ENCODE peak calls at places on chromosomes 6 and 20, in five cellular contexts. One of them, this sample, is unnamed.

GRCh38 chr20:57429579-57430202 is 38.5 kb downstream of the RBM38 start:
- DNase-seq in heart left ventricle: no peak
- DNase-seq in fibroblast of pulmonary artery: no peak
- DNase-seq in effector memory CD4-positive, alpha-beta T cell: no peak
- DNase-seq in lower leg skin: no peak
- DNase-seq in this sample: no peak

GRCh38 chr6:113067612-113068262 is 720.6 kb downstream of the RFPL4B start:
- DNase-seq in heart left ventricle: no peak
- DNase-seq in effector memory CD4-positive, alpha-beta T cell: no peak
- DNase-seq in fibroblast of pulmonary artery: peak
- DNase-seq in lower leg skin: no peak
- DNase-seq in this sample: no peak

GRCh38 chr6:32190054-32190945 is at the start of gene PBX2:
- DNase-seq in heart left ventricle: peak
- DNase-seq in effector memory CD4-positive, alpha-beta T cell: peak
- DNase-seq in lower leg skin: peak
- DNase-seq in fibroblast of pulmonary artery: peak
- DNase-seq in this sample: peak

GRCh38 chr6:134585529-134585873 is 267.6 kb upstream of the SGK1 start:
- DNase-seq in lower leg skin: no peak
- DNase-seq in effector memory CD4-positive, alpha-beta T cell: no peak
- DNase-seq in heart left ventricle: no peak
- DNase-seq in fibroblast of pulmonary artery: no peak
- DNase-seq in this sample: no peak

GRCh38 chr20:1971893-1972586 is 21.8 kb downstream of the PDYN start:
- DNase-seq in effector memory CD4-positive, alpha-beta T cell: no peak
- DNase-seq in lower leg skin: no peak
- DNase-seq in heart left ventricle: no peak
- DNase-seq in fibroblast of pulmonary artery: no peak
- DNase-seq in this sample: no peak

GRCh38 chr6:91141352-91141751 is 554.5 kb upstream of the MAP3K7 start:
- DNase-seq in lower leg skin: no peak
- DNase-seq in effector memory CD4-positive, alpha-beta T cell: no peak
- DNase-seq in heart left ventricle: no peak
- DNase-seq in fibroblast of pulmonary artery: no peak
- DNase-seq in this sample: no peak

GRCh38 chr6:146997062-146997461 is 207.2 kb upstream of the STXBP5 start:
- DNase-seq in effector memory CD4-positive, alpha-beta T cell: no peak
- DNase-seq in heart left ventricle: no peak
- DNase-seq in lower leg skin: no peak
- DNase-seq in fibroblast of pulmonary artery: peak
- DNase-seq in this sample: no peak

GRCh38 chr6:14857501-14857900 is 388.4 kb upstream of the JARID2 start:
- DNase-seq in fibroblast of pulmonary artery: no peak
- DNase-seq in lower leg skin: no peak
- DNase-seq in heart left ventricle: peak
- DNase-seq in effector memory CD4-positive, alpha-beta T cell: peak
- DNase-seq in this sample: no peak

GRCh38 chr6:40738551-40738950 is 151.4 kb upstream of the LRFN2 start:
- DNase-seq in lower leg skin: no peak
- DNase-seq in effector memory CD4-positive, alpha-beta T cell: no peak
- DNase-seq in heart left ventricle: no peak
- DNase-seq in fibroblast of pulmonary artery: no peak
- DNase-seq in this sample: no peak

GRCh38 chr6:35497571-35498406 is 910 bp upstream of the TEAD3 start:
- DNase-seq in lower leg skin: peak
- DNase-seq in heart left ventricle: peak
- DNase-seq in fibroblast of pulmonary artery: peak
- DNase-seq in effector memory CD4-positive, alpha-beta T cell: peak
- DNase-seq in this sample: no peak

GRCh38 chr6:78908621-78909020 is 41.3 kb downstream of the IRAK1BP1 start:
- DNase-seq in heart left ventricle: no peak
- DNase-seq in effector memory CD4-positive, alpha-beta T cell: no peak
- DNase-seq in fibroblast of pulmonary artery: no peak
- DNase-seq in lower leg skin: no peak
- DNase-seq in this sample: no peak

GRCh38 chr6:36340671-36341454 is 4.2 kb upstream of the BNIP5 start:
- DNase-seq in fibroblast of pulmonary artery: peak
- DNase-seq in heart left ventricle: peak
- DNase-seq in effector memory CD4-positive, alpha-beta T cell: peak
- DNase-seq in lower leg skin: peak
- DNase-seq in this sample: no peak

GRCh38 chr6:32972353-32973143 is 4.2 kb downstream of the BRD2 start:
- DNase-seq in lower leg skin: no peak
- DNase-seq in effector memory CD4-positive, alpha-beta T cell: peak
- DNase-seq in fibroblast of pulmonary artery: no peak
- DNase-seq in heart left ventricle: peak
- DNase-seq in this sample: no peak

GRCh38 chr6:116695398-116695797 is 14.4 kb downstream of the KPNA5 start:
- DNase-seq in effector memory CD4-positive, alpha-beta T cell: no peak
- DNase-seq in heart left ventricle: no peak
- DNase-seq in lower leg skin: no peak
- DNase-seq in fibroblast of pulmonary artery: no peak
- DNase-seq in this sample: no peak

GRCh38 chr6:38012573-38012972 is 193.0 kb downstream of the ZFAND3 start:
- DNase-seq in effector memory CD4-positive, alpha-beta T cell: no peak
- DNase-seq in lower leg skin: no peak
- DNase-seq in heart left ventricle: peak
- DNase-seq in fibroblast of pulmonary artery: peak
- DNase-seq in this sample: no peak

GRCh38 chr6:141313986-141314385 is 818.7 kb upstream of the GJE1 start:
- DNase-seq in fibroblast of pulmonary artery: no peak
- DNase-seq in effector memory CD4-positive, alpha-beta T cell: no peak
- DNase-seq in heart left ventricle: no peak
- DNase-seq in lower leg skin: no peak
- DNase-seq in this sample: no peak

GRCh38 chr6:148556415-148556814 is 190.4 kb upstream of the UST start:
- DNase-seq in lower leg skin: no peak
- DNase-seq in fibroblast of pulmonary artery: no peak
- DNase-seq in heart left ventricle: no peak
- DNase-seq in effector memory CD4-positive, alpha-beta T cell: no peak
- DNase-seq in this sample: no peak

GRCh38 chr20:24678351-24679106 is 209.1 kb downstream of the SYNDIG1 start:
- DNase-seq in effector memory CD4-positive, alpha-beta T cell: no peak
- DNase-seq in heart left ventricle: no peak
- DNase-seq in lower leg skin: no peak
- DNase-seq in fibroblast of pulmonary artery: no peak
- DNase-seq in this sample: no peak

GRCh38 chr6:114083251-114083650 is 112.3 kb upstream of the HDAC2 start:
- DNase-seq in lower leg skin: no peak
- DNase-seq in effector memory CD4-positive, alpha-beta T cell: no peak
- DNase-seq in heart left ventricle: no peak
- DNase-seq in fibroblast of pulmonary artery: no peak
- DNase-seq in this sample: no peak

GRCh38 chr6:124495316-124496176 is 466.7 kb upstream of the RNF217 start:
- DNase-seq in heart left ventricle: no peak
- DNase-seq in fibroblast of pulmonary artery: no peak
- DNase-seq in effector memory CD4-positive, alpha-beta T cell: no peak
- DNase-seq in lower leg skin: no peak
- DNase-seq in this sample: no peak

GRCh38 chr6:72151742-72152141 is 265.4 kb downstream of the RIMS1 start:
- DNase-seq in lower leg skin: no peak
- DNase-seq in effector memory CD4-positive, alpha-beta T cell: no peak
- DNase-seq in heart left ventricle: no peak
- DNase-seq in fibroblast of pulmonary artery: no peak
- DNase-seq in this sample: no peak

GRCh38 chr20:14337400-14338171 is at the start of gene FLRT3:
- DNase-seq in fibroblast of pulmonary artery: peak
- DNase-seq in lower leg skin: peak
- DNase-seq in heart left ventricle: peak
- DNase-seq in effector memory CD4-positive, alpha-beta T cell: no peak
- DNase-seq in this sample: no peak

GRCh38 chr20:51424270-51425041 is 118.1 kb downstream of the NFATC2 start:
- DNase-seq in effector memory CD4-positive, alpha-beta T cell: no peak
- DNase-seq in fibroblast of pulmonary artery: no peak
- DNase-seq in lower leg skin: no peak
- DNase-seq in heart left ventricle: no peak
- DNase-seq in this sample: no peak

GRCh38 chr20:17471606-17472187 is 59.5 kb downstream of the BFSP1 start:
- DNase-seq in fibroblast of pulmonary artery: no peak
- DNase-seq in effector memory CD4-positive, alpha-beta T cell: no peak
- DNase-seq in lower leg skin: no peak
- DNase-seq in heart left ventricle: no peak
- DNase-seq in this sample: no peak

GRCh38 chr6:100808638-100809275 is 72.4 kb downstream of the ASCC3 start:
- DNase-seq in lower leg skin: no peak
- DNase-seq in fibroblast of pulmonary artery: peak
- DNase-seq in heart left ventricle: no peak
- DNase-seq in effector memory CD4-positive, alpha-beta T cell: no peak
- DNase-seq in this sample: no peak

GRCh38 chr6:7112741-7113313 is 5.1 kb downstream of the RREB1 start:
- DNase-seq in heart left ventricle: peak
- DNase-seq in effector memory CD4-positive, alpha-beta T cell: no peak
- DNase-seq in lower leg skin: no peak
- DNase-seq in fibroblast of pulmonary artery: no peak
- DNase-seq in this sample: no peak
- H3K4me3 ChIP-seq in heart left ventricle: peak
- H3K4me3 ChIP-seq in effector memory CD4-positive, alpha-beta T cell: no peak
- H3K4me3 ChIP-seq in lower leg skin: no peak
- H3K4me3 ChIP-seq in fibroblast of pulmonary artery: no peak
- H3K4me3 ChIP-seq in this sample: peak

DNA sequence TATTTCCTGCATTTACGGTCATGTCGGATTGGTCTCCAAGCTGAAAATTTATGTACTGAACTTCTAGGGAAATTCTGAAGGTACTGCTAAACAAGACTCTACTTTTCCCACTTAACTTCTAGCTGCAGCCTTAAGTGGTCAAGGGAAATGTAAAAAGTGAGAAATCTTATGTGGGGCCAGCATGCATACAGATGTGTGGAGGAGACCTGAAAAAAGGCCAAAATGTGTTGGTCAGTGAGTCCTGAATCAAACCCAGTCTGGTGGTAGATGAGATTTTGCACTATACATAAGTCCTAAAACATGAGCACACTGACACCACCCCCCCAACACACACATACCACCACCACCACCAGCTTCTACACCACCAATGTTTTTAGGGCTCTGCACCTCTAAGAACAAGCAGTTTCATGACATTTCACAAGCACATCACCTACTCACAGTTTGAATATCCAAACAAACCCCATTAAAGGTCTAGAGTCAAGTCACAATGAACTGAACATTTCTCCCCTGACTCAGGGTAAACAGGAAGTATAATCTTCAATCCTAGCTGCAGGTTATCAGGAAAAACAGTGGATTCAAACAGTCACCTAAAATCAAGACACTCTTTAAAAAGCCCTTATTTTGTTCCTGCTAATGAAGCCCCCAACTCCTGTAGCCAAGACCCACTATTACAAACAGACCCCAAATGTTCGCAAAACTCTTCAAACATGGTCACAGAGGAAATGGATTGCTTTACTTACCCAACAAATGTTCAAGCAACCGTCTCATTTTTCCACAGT is 1.6 kb downstream of the ZMYND8 start:
- DNase-seq in heart left ventricle: no peak
- DNase-seq in lower leg skin: no peak
- DNase-seq in fibroblast of pulmonary artery: peak
- DNase-seq in effector memory CD4-positive, alpha-beta T cell: no peak
- DNase-seq in this sample: no peak
- H3K4me3 ChIP-seq in heart left ventricle: no peak
- H3K4me3 ChIP-seq in lower leg skin: peak
- H3K4me3 ChIP-seq in fibroblast of pulmonary artery: peak
- H3K4me3 ChIP-seq in effector memory CD4-positive, alpha-beta T cell: peak
- H3K4me3 ChIP-seq in this sample: peak

GRCh38 chr6:28534880-28535279 is 9.2 kb downstream of the GPX5 start:
- DNase-seq in effector memory CD4-positive, alpha-beta T cell: no peak
- DNase-seq in lower leg skin: no peak
- DNase-seq in fibroblast of pulmonary artery: no peak
- DNase-seq in heart left ventricle: no peak
- DNase-seq in this sample: no peak

GRCh38 chr6:28537065-28537464 is 11.4 kb downstream of the GPX5 start:
- DNase-seq in heart left ventricle: no peak
- DNase-seq in effector memory CD4-positive, alpha-beta T cell: no peak
- DNase-seq in fibroblast of pulmonary artery: peak
- DNase-seq in lower leg skin: no peak
- DNase-seq in this sample: no peak

GRCh38 chr6:28541996-28542395 is 16.3 kb downstream of the GPX5 start:
- DNase-seq in fibroblast of pulmonary artery: no peak
- DNase-seq in heart left ventricle: no peak
- DNase-seq in lower leg skin: no peak
- DNase-seq in effector memory CD4-positive, alpha-beta T cell: no peak
- DNase-seq in this sample: no peak

GRCh38 chr6:28542440-28543293 is 17.0 kb downstream of the GPX5 start:
- DNase-seq in fibroblast of pulmonary artery: peak
- DNase-seq in effector memory CD4-positive, alpha-beta T cell: peak
- DNase-seq in heart left ventricle: no peak
- DNase-seq in lower leg skin: no peak
- DNase-seq in this sample: no peak

DNA sequence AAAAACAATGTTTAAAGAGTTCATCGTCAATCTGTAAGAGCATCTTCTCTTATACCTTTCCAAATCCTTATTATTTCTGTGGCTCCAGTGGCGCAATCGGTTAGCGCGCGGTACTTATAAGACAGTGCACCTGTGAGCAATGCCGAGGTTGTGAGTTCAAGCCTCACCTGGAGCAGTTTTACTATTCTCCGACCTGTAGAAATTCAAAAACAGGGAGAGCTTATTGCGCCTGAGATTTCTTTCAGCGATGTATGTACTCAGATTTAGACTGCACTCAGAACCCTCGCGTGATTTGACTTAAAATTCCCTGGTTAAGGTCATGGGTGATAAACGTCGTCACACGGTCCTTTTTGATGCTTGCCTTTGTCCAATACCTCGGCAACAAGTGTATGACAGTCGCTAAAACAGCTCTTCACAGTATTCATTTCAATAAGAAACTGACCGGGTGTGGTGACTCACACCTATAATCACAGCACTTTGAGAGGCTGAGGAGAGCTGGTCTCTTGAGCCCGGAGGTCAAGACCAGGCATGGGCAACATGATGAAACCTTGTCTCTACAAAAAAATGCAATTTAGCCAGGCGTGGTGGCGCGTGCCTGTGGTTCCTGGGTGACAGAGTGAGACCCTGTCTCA is 11.9 kb downstream of the GPX5 start:
- DNase-seq in fibroblast of pulmonary artery: no peak
- DNase-seq in lower leg skin: no peak
- DNase-seq in effector memory CD4-positive, alpha-beta T cell: no peak
- DNase-seq in heart left ventricle: no peak
- DNase-seq in this sample: no peak
- H3K4me3 ChIP-seq in fibroblast of pulmonary artery: peak
- H3K4me3 ChIP-seq in lower leg skin: no peak
- H3K4me3 ChIP-seq in effector memory CD4-positive, alpha-beta T cell: no peak
- H3K4me3 ChIP-seq in heart left ventricle: no peak
- H3K4me3 ChIP-seq in this sample: no peak

GRCh38 chr6:25050356-25050755 is 114.6 kb upstream of the RIPOR2 start:
- DNase-seq in lower leg skin: no peak
- DNase-seq in fibroblast of pulmonary artery: peak
- DNase-seq in effector memory CD4-positive, alpha-beta T cell: peak
- DNase-seq in heart left ventricle: no peak
- DNase-seq in this sample: no peak

GRCh38 chr6:25042984-25043725 is 107.4 kb upstream of the RIPOR2 start:
- DNase-seq in lower leg skin: no peak
- DNase-seq in effector memory CD4-positive, alpha-beta T cell: no peak
- DNase-seq in heart left ventricle: no peak
- DNase-seq in fibroblast of pulmonary artery: no peak
- DNase-seq in this sample: no peak

GRCh38 chr6:25051083-25051482 is 115.3 kb upstream of the RIPOR2 start:
- DNase-seq in effector memory CD4-positive, alpha-beta T cell: no peak
- DNase-seq in lower leg skin: no peak
- DNase-seq in fibroblast of pulmonary artery: no peak
- DNase-seq in heart left ventricle: no peak
- DNase-seq in this sample: no peak

GRCh38 chr6:25042599-25042936 is 106.8 kb upstream of the RIPOR2 start:
- DNase-seq in heart left ventricle: no peak
- DNase-seq in effector memory CD4-positive, alpha-beta T cell: peak
- DNase-seq in fibroblast of pulmonary artery: no peak
- DNase-seq in lower leg skin: no peak
- DNase-seq in this sample: no peak

GRCh38 chr6:25046942-25047341 is 111.2 kb upstream of the RIPOR2 start:
- DNase-seq in effector memory CD4-positive, alpha-beta T cell: no peak
- DNase-seq in lower leg skin: no peak
- DNase-seq in fibroblast of pulmonary artery: no peak
- DNase-seq in heart left ventricle: no peak
- DNase-seq in this sample: no peak
- H3K4me3 ChIP-seq in effector memory CD4-positive, alpha-beta T cell: no peak
- H3K4me3 ChIP-seq in lower leg skin: no peak
- H3K4me3 ChIP-seq in fibroblast of pulmonary artery: no peak
- H3K4me3 ChIP-seq in heart left ventricle: no peak
- H3K4me3 ChIP-seq in this sample: no peak

This sample was measured in esophagus squamous epithelium.